ENCODE peak calls at places on chromosomes 6 and 20, in eight cellular contexts. One of them, this sample, is unnamed.

GRCh38 chr20:2907519-2907918 is 34.2 kb downstream of the PTPRA start:
- ATAC-seq in pancreas: no peak
- ATAC-seq in activated B cell treated with CpG ODN at 0.5 μM for 24 hours: no peak
- ATAC-seq in upper lobe of right lung: no peak
- ATAC-seq in aorta: no peak
- ATAC-seq in lung: no peak
- ATAC-seq in Right ventricle myocardium inferior: no peak
- ATAC-seq in activated CD8-positive, alpha-beta memory T cell treated with anti-CD3 and anti-CD28 coated beads, Interleukin-2, amount 10 ng/mL, durations not matched to agents 7 days and 5 days: no peak
- ATAC-seq in this sample: no peak

GRCh38 chr6:119132211-119133004 is 53.9 kb upstream of the FAM184A start:
- ATAC-seq in pancreas: peak; percentile 29
- ATAC-seq in activated B cell treated with CpG ODN at 0.5 μM for 24 hours: no peak
- ATAC-seq in upper lobe of right lung: no peak
- ATAC-seq in aorta: no peak
- ATAC-seq in lung: no peak
- ATAC-seq in Right ventricle myocardium inferior: no peak
- ATAC-seq in activated CD8-positive, alpha-beta memory T cell treated with anti-CD3 and anti-CD28 coated beads, Interleukin-2, amount 10 ng/mL, durations not matched to agents 7 days and 5 days: no peak
- ATAC-seq in this sample: no peak

GRCh38 chr20:31705598-31706597 is 16.8 kb downstream of the BCL2L1 start:
- ATAC-seq in pancreas: no peak
- ATAC-seq in activated B cell treated with CpG ODN at 0.5 μM for 24 hours: peak; percentile 75
- ATAC-seq in upper lobe of right lung: peak; percentile 10
- ATAC-seq in aorta: no peak
- ATAC-seq in lung: no peak
- ATAC-seq in Right ventricle myocardium inferior: no peak
- ATAC-seq in activated CD8-positive, alpha-beta memory T cell treated with anti-CD3 and anti-CD28 coated beads, Interleukin-2, amount 10 ng/mL, durations not matched to agents 7 days and 5 days: peak; percentile 27
- ATAC-seq in this sample: peak; percentile 24

GRCh38 chr6:155278319-155279049 is 14.7 kb downstream of the CLDN20 start:
- ATAC-seq in pancreas: no peak
- ATAC-seq in activated B cell treated with CpG ODN at 0.5 μM for 24 hours: no peak
- ATAC-seq in upper lobe of right lung: no peak
- ATAC-seq in aorta: no peak
- ATAC-seq in lung: no peak
- ATAC-seq in Right ventricle myocardium inferior: peak; percentile 40
- ATAC-seq in activated CD8-positive, alpha-beta memory T cell treated with anti-CD3 and anti-CD28 coated beads, Interleukin-2, amount 10 ng/mL, durations not matched to agents 7 days and 5 days: no peak
- ATAC-seq in this sample: no peak

GRCh38 chr20:63172726-63173125 is 43.2 kb downstream of the YTHDF1 start:
- ATAC-seq in pancreas: no peak
- ATAC-seq in activated B cell treated with CpG ODN at 0.5 μM for 24 hours: no peak
- ATAC-seq in upper lobe of right lung: no peak
- ATAC-seq in aorta: no peak
- ATAC-seq in lung: no peak
- ATAC-seq in Right ventricle myocardium inferior: no peak
- ATAC-seq in activated CD8-positive, alpha-beta memory T cell treated with anti-CD3 and anti-CD28 coated beads, Interleukin-2, amount 10 ng/mL, durations not matched to agents 7 days and 5 days: no peak
- ATAC-seq in this sample: no peak

GRCh38 chr20:63539441-63540370 is 2.5 kb upstream of the PTK6 start:
- ATAC-seq in pancreas: no peak
- ATAC-seq in activated B cell treated with CpG ODN at 0.5 μM for 24 hours: no peak
- ATAC-seq in upper lobe of right lung: no peak
- ATAC-seq in aorta: no peak
- ATAC-seq in lung: no peak
- ATAC-seq in Right ventricle myocardium inferior: no peak
- ATAC-seq in activated CD8-positive, alpha-beta memory T cell treated with anti-CD3 and anti-CD28 coated beads, Interleukin-2, amount 10 ng/mL, durations not matched to agents 7 days and 5 days: no peak
- ATAC-seq in this sample: no peak

GRCh38 chr6:122392564-122393338 is 6.7 kb upstream of the HSF2 start:
- ATAC-seq in pancreas: no peak
- ATAC-seq in activated B cell treated with CpG ODN at 0.5 μM for 24 hours: no peak
- ATAC-seq in upper lobe of right lung: no peak
- ATAC-seq in aorta: no peak
- ATAC-seq in lung: no peak
- ATAC-seq in Right ventricle myocardium inferior: no peak
- ATAC-seq in activated CD8-positive, alpha-beta memory T cell treated with anti-CD3 and anti-CD28 coated beads, Interleukin-2, amount 10 ng/mL, durations not matched to agents 7 days and 5 days: no peak
- ATAC-seq in this sample: peak; percentile 7

GRCh38 chr20:7499201-7499600 is 441.1 kb downstream of the HAO1 start:
- ATAC-seq in pancreas: no peak
- ATAC-seq in activated B cell treated with CpG ODN at 0.5 μM for 24 hours: no peak
- ATAC-seq in upper lobe of right lung: no peak
- ATAC-seq in aorta: no peak
- ATAC-seq in lung: no peak
- ATAC-seq in Right ventricle myocardium inferior: no peak
- ATAC-seq in activated CD8-positive, alpha-beta memory T cell treated with anti-CD3 and anti-CD28 coated beads, Interleukin-2, amount 10 ng/mL, durations not matched to agents 7 days and 5 days: no peak
- ATAC-seq in this sample: no peak

GRCh38 chr6:53280207-53280606 is 68.5 kb downstream of the ELOVL5 start:
- ATAC-seq in pancreas: no peak
- ATAC-seq in activated B cell treated with CpG ODN at 0.5 μM for 24 hours: peak; percentile 53
- ATAC-seq in upper lobe of right lung: no peak
- ATAC-seq in aorta: no peak
- ATAC-seq in lung: no peak
- ATAC-seq in Right ventricle myocardium inferior: no peak
- ATAC-seq in activated CD8-positive, alpha-beta memory T cell treated with anti-CD3 and anti-CD28 coated beads, Interleukin-2, amount 10 ng/mL, durations not matched to agents 7 days and 5 days: no peak
- ATAC-seq in this sample: no peak

GRCh38 chr6:47168176-47168575 is 126.0 kb upstream of the ADGRF1 start:
- ATAC-seq in pancreas: peak; percentile 79
- ATAC-seq in activated B cell treated with CpG ODN at 0.5 μM for 24 hours: no peak
- ATAC-seq in upper lobe of right lung: peak; percentile 91
- ATAC-seq in aorta: peak; percentile 56
- ATAC-seq in lung: peak; percentile 85
- ATAC-seq in Right ventricle myocardium inferior: peak; percentile 81
- ATAC-seq in activated CD8-positive, alpha-beta memory T cell treated with anti-CD3 and anti-CD28 coated beads, Interleukin-2, amount 10 ng/mL, durations not matched to agents 7 days and 5 days: no peak
- ATAC-seq in this sample: no peak